ENCODE peak calls at places on chromosome 9, in seven cellular contexts. H is NCI-H1092, Y is brain microvascular endothelial cell, J is SIG-M5, Q is body of pancreas, F is cardiac septum, S is H1. U is an unnamed sample.

GRCh38 chr9:13744233-13744954 is 464.9 kb upstream of the MPDZ start:
- DNase-seq in Y (no peak), Q (no peak), S (no peak), F (no peak), J (no peak), H (no peak), U (no peak)

GRCh38 chr9:113274474-113275146 is 762 bp downstream of the CDC26 start:
- DNase-seq in H (peak), S (no peak), Q (no peak), J (no peak), F (no peak), Y (peak), U (no peak)

GRCh38 chr9:93813687-93814560 is 141.2 kb downstream of the BARX1 start:
- DNase-seq in F (no peak), H (peak), Y (no peak), Q (no peak), S (no peak), J (no peak), U (no peak)

GRCh38 chr9:135580664-135581380 is 19.3 kb downstream of the PAEP start:
- DNase-seq in J (no peak), Y (no peak), S (no peak), Q (no peak), H (no peak), F (no peak), U (peak)

GRCh38 chr9:81665514-81665838 is 23.9 kb downstream of the TLE1 start:
- DNase-seq in S (no peak), F (no peak), Q (no peak), H (peak), Y (no peak), J (no peak), U (no peak)

GRCh38 chr9:10255758-10256157 is 357.0 kb downstream of the PTPRD start:
- DNase-seq in S (no peak), H (no peak), F (no peak), J (no peak), Q (no peak), Y (no peak), U (no peak)

GRCh38 chr9:27784999-27785713 is 211.9 kb upstream of the C9orf72 start:
- DNase-seq in Y (peak), J (no peak), H (no peak), Q (no peak), F (no peak), S (no peak), U (no peak)

GRCh38 chr9:29640507-29640906 is 2067.2 kb upstream of the C9orf72 start:
- DNase-seq in Y (no peak), J (no peak), H (no peak), S (no peak), F (no peak), Q (no peak), U (no peak)

GRCh38 chr9:132498811-132499210 is 83.6 kb upstream of the BARHL1 start:
- DNase-seq in S (no peak), J (no peak), F (no peak), Q (no peak), Y (no peak), H (no peak), U (no peak)

GRCh38 chr9:95088421-95089161 is 228.9 kb downstream of the FANCC start:
- DNase-seq in J (no peak), H (no peak), S (no peak), F (no peak), Q (peak), Y (no peak), U (peak)

GRCh38 chr9:134658378-134658955 is 16.9 kb downstream of the COL5A1 start:
- DNase-seq in H (no peak), Y (no peak), F (no peak), J (no peak), S (no peak), Q (no peak), U (no peak)

GRCh38 chr9:26809795-26810194 is 82.8 kb downstream of the CAAP1 start:
- DNase-seq in S (no peak), J (no peak), Q (no peak), H (no peak), Y (peak), F (no peak), U (no peak)

GRCh38 chr9:10674586-10674985 is 61.8 kb upstream of the PTPRD start:
- DNase-seq in H (no peak), S (no peak), Y (no peak), J (no peak), Q (no peak), F (no peak), U (no peak)

GRCh38 chr9:137296214-137297059 is 5.6 kb downstream of the NRARP start:
- DNase-seq in H (no peak), Y (peak), S (no peak), Q (peak), F (peak), J (no peak), U (no peak)

GRCh38 chr9:76018244-76018643 is 127.8 kb downstream of the PCSK5 start:
- DNase-seq in H (no peak), J (no peak), Y (no peak), S (no peak), F (no peak), Q (no peak), U (no peak)

GRCh38 chr9:93083592-93084470 is 12.2 kb upstream of the CARD19 start:
- DNase-seq in S (no peak), F (peak), Y (no peak), Q (no peak), H (no peak), J (no peak), U (peak)

GRCh38 chr9:73009649-73010288 is 56.9 kb upstream of the ALDH1A1 start:
- DNase-seq in S (no peak), H (no peak), Q (no peak), Y (no peak), J (no peak), F (no peak), U (no peak)

GRCh38 chr9:34984049-34984448 is 5.5 kb upstream of the DNAJB5 start:
- DNase-seq in H (no peak), Y (no peak), Q (no peak), F (no peak), S (no peak), J (no peak), U (no peak)

GRCh38 chr9:33190021-33190420 is 22.9 kb upstream of the B4GALT1 start:
- DNase-seq in F (no peak), S (no peak), H (no peak), J (no peak), Q (no peak), Y (no peak), U (no peak)

GRCh38 chr9:135075234-135076142 is 12.0 kb upstream of the OLFM1 start:
- DNase-seq in Y (no peak), Q (peak), S (no peak), F (peak), H (peak), J (no peak), U (peak)

GRCh38 chr9:92668746-92669526 is 995 bp downstream of the IPPK start:
- DNase-seq in Y (peak), Q (peak), H (no peak), S (no peak), F (no peak), J (no peak), U (peak)

GRCh38 chr9:85430659-85431370 is 310.9 kb downstream of the AGTPBP1 start:
- DNase-seq in H (no peak), F (no peak), S (no peak), Y (no peak), J (no peak), Q (no peak), U (no peak)

GRCh38 chr9:127796225-127796813 is 6.4 kb upstream of the FPGS start:
- DNase-seq in H (peak), S (no peak), Y (no peak), J (no peak), Q (peak), F (no peak), U (no peak)

GRCh38 chr9:128863647-128864046 is 18.1 kb downstream of the KYAT1 start:
- DNase-seq in F (peak), Q (peak), J (no peak), Y (no peak), S (peak), H (peak), U (peak)

GRCh38 chr9:125634040-125634717 is 72.8 kb downstream of the MAPKAP1 start:
- DNase-seq in J (no peak), Q (no peak), F (no peak), Y (no peak), H (no peak), S (no peak), U (no peak)